ENCODE peak calls at places on chromosomes 16 and 17, in eight cellular contexts. One of them, this sample, is unnamed.

GRCh38 chr16:12147681-12148479 is 171.3 kb downstream of the SNX29 start:
- DNase-seq in upper lobe of right lung: no peak
- DNase-seq in transverse colon: no peak
- DNase-seq in heart right ventricle: no peak
- DNase-seq in GM23248: no peak
- DNase-seq in CD8-positive, alpha-beta T cell: no peak
- DNase-seq in IMR-90: no peak
- DNase-seq in fibroblast of lung: no peak
- DNase-seq in this sample: no peak

GRCh38 chr17:76014100-76014924 is 12.8 kb downstream of the EVPL start:
- DNase-seq in upper lobe of right lung: peak; percentile 87
- DNase-seq in GM23248: peak; percentile 79
- DNase-seq in IMR-90: peak; percentile 58
- DNase-seq in heart right ventricle: peak; percentile 68
- DNase-seq in CD8-positive, alpha-beta T cell: peak; percentile 80
- DNase-seq in transverse colon: peak; percentile 80
- DNase-seq in fibroblast of lung: peak; percentile 52
- DNase-seq in this sample: peak; percentile 21

GRCh38 chr16:54140788-54141136 is 145.8 kb downstream of the IRX3 start:
- DNase-seq in CD8-positive, alpha-beta T cell: no peak
- DNase-seq in fibroblast of lung: no peak
- DNase-seq in heart right ventricle: no peak
- DNase-seq in IMR-90: no peak
- DNase-seq in GM23248: no peak
- DNase-seq in transverse colon: no peak
- DNase-seq in upper lobe of right lung: no peak
- DNase-seq in this sample: no peak

GRCh38 chr16:84144301-84144858 is 597 bp downstream of the HSDL1 start:
- DNase-seq in heart right ventricle: peak; percentile 40
- DNase-seq in fibroblast of lung: no peak
- DNase-seq in GM23248: peak; percentile 64
- DNase-seq in IMR-90: peak; percentile 5
- DNase-seq in transverse colon: peak; percentile 33
- DNase-seq in CD8-positive, alpha-beta T cell: peak; percentile 47
- DNase-seq in upper lobe of right lung: peak; percentile 76
- DNase-seq in this sample: no peak

GRCh38 chr17:18988546-18989173 is 15.9 kb downstream of the FAM83G start:
- DNase-seq in upper lobe of right lung: no peak
- DNase-seq in GM23248: no peak
- DNase-seq in heart right ventricle: no peak
- DNase-seq in transverse colon: peak; percentile 86
- DNase-seq in CD8-positive, alpha-beta T cell: no peak
- DNase-seq in fibroblast of lung: no peak
- DNase-seq in IMR-90: no peak
- DNase-seq in this sample: no peak

GRCh38 chr17:60151355-60151754 is 1.6 kb downstream of the CA4 start:
- DNase-seq in heart right ventricle: no peak
- DNase-seq in transverse colon: no peak
- DNase-seq in IMR-90: no peak
- DNase-seq in GM23248: no peak
- DNase-seq in upper lobe of right lung: no peak
- DNase-seq in fibroblast of lung: no peak
- DNase-seq in CD8-positive, alpha-beta T cell: no peak
- DNase-seq in this sample: no peak

GRCh38 chr16:29665294-29666077 is 2.4 kb downstream of the SPN start:
- DNase-seq in transverse colon: no peak
- DNase-seq in GM23248: no peak
- DNase-seq in heart right ventricle: no peak
- DNase-seq in fibroblast of lung: no peak
- DNase-seq in CD8-positive, alpha-beta T cell: peak; percentile 43
- DNase-seq in upper lobe of right lung: peak; percentile 64
- DNase-seq in IMR-90: no peak
- DNase-seq in this sample: no peak

GRCh38 chr16:50196736-50197135 is 43.6 kb downstream of the TENT4B start:
- DNase-seq in upper lobe of right lung: no peak
- DNase-seq in heart right ventricle: no peak
- DNase-seq in fibroblast of lung: peak; percentile 56
- DNase-seq in transverse colon: no peak
- DNase-seq in IMR-90: peak; percentile 41
- DNase-seq in CD8-positive, alpha-beta T cell: peak; percentile 16
- DNase-seq in GM23248: peak; percentile 38
- DNase-seq in this sample: peak; percentile 36

GRCh38 chr17:732788-733720 is 658 bp downstream of the TLCD3A start:
- DNase-seq in fibroblast of lung: peak; percentile 48
- DNase-seq in IMR-90: peak; percentile 37
- DNase-seq in upper lobe of right lung: peak; percentile 77
- DNase-seq in CD8-positive, alpha-beta T cell: peak; percentile 16
- DNase-seq in heart right ventricle: peak; percentile 31
- DNase-seq in transverse colon: peak; percentile 49
- DNase-seq in GM23248: peak; percentile 77
- DNase-seq in this sample: no peak

GRCh38 chr17:76207268-76207667 is 33.0 kb downstream of the RNF157 start:
- DNase-seq in upper lobe of right lung: no peak
- DNase-seq in GM23248: no peak
- DNase-seq in CD8-positive, alpha-beta T cell: no peak
- DNase-seq in IMR-90: no peak
- DNase-seq in heart right ventricle: no peak
- DNase-seq in fibroblast of lung: no peak
- DNase-seq in transverse colon: no peak
- DNase-seq in this sample: no peak

GRCh38 chr17:50129946-50130777 is at the start of gene SAMD14:
- DNase-seq in GM23248: peak; percentile 67
- DNase-seq in fibroblast of lung: peak; percentile 32
- DNase-seq in CD8-positive, alpha-beta T cell: peak; percentile 46
- DNase-seq in heart right ventricle: peak; percentile 49
- DNase-seq in upper lobe of right lung: peak; percentile 69
- DNase-seq in IMR-90: peak; percentile 25
- DNase-seq in transverse colon: no peak
- DNase-seq in this sample: no peak

GRCh38 chr16:14456793-14457481 is 173.1 kb downstream of the PARN start:
- DNase-seq in upper lobe of right lung: no peak
- DNase-seq in fibroblast of lung: peak; percentile 78
- DNase-seq in GM23248: no peak
- DNase-seq in IMR-90: peak; percentile 29
- DNase-seq in heart right ventricle: no peak
- DNase-seq in CD8-positive, alpha-beta T cell: no peak
- DNase-seq in transverse colon: no peak
- DNase-seq in this sample: peak; percentile 74

GRCh38 chr16:48384305-48384981 is 770 bp downstream of the SIAH1 start:
- DNase-seq in fibroblast of lung: peak; percentile 42
- DNase-seq in GM23248: peak; percentile 76
- DNase-seq in CD8-positive, alpha-beta T cell: peak; percentile 29
- DNase-seq in upper lobe of right lung: peak; percentile 85
- DNase-seq in IMR-90: peak; percentile 40
- DNase-seq in transverse colon: peak; percentile 66
- DNase-seq in heart right ventricle: peak; percentile 74
- DNase-seq in this sample: peak; percentile 22

GRCh38 chr17:40499551-40500189 is 1.8 kb downstream of the TNS4 start:
- DNase-seq in fibroblast of lung: peak; percentile 66
- DNase-seq in CD8-positive, alpha-beta T cell: no peak
- DNase-seq in transverse colon: peak; percentile 92
- DNase-seq in heart right ventricle: peak; percentile 90
- DNase-seq in upper lobe of right lung: peak; percentile 92
- DNase-seq in IMR-90: peak; percentile 60
- DNase-seq in GM23248: peak; percentile 87
- DNase-seq in this sample: peak; percentile 42

GRCh38 chr17:56142325-56142724 is 10.9 kb upstream of the ANKFN1 start:
- DNase-seq in transverse colon: no peak
- DNase-seq in GM23248: peak; percentile 94
- DNase-seq in CD8-positive, alpha-beta T cell: no peak
- DNase-seq in upper lobe of right lung: no peak
- DNase-seq in heart right ventricle: no peak
- DNase-seq in fibroblast of lung: peak; percentile 95
- DNase-seq in IMR-90: peak; percentile 95
- DNase-seq in this sample: peak; percentile 95

GRCh38 chr16:31131841-31132271 is 3.7 kb downstream of the PRSS8 start:
- DNase-seq in CD8-positive, alpha-beta T cell: no peak
- DNase-seq in heart right ventricle: no peak
- DNase-seq in IMR-90: no peak
- DNase-seq in transverse colon: peak; percentile 84
- DNase-seq in upper lobe of right lung: no peak
- DNase-seq in GM23248: no peak
- DNase-seq in fibroblast of lung: no peak
- DNase-seq in this sample: no peak
- H3K4me1 ChIP-seq in CD8-positive, alpha-beta T cell: no peaks in the 10 kb centered on the region
- H3K4me1 ChIP-seq in heart right ventricle: peaks cover 16% of the 10 kb centered on the region
- H3K4me1 ChIP-seq in IMR-90: peaks cover 3% of the 10 kb centered on the region
- H3K4me1 ChIP-seq in transverse colon: peaks cover 29% of the 10 kb centered on the region
- H3K4me1 ChIP-seq in upper lobe of right lung: peaks cover 48% of the 10 kb centered on the region
- H3K4me1 ChIP-seq in GM23248: no peaks in the 10 kb centered on the region
- H3K4me1 ChIP-seq in fibroblast of lung: no peaks in the 10 kb centered on the region
- H3K4me1 ChIP-seq in this sample: peaks cover 16% of the 10 kb centered on the region

GRCh38 chr17:13522749-13523148 is 79.0 kb downstream of the HS3ST3A1 start:
- DNase-seq in transverse colon: no peak
- DNase-seq in fibroblast of lung: no peak
- DNase-seq in CD8-positive, alpha-beta T cell: no peak
- DNase-seq in heart right ventricle: no peak
- DNase-seq in GM23248: no peak
- DNase-seq in IMR-90: no peak
- DNase-seq in upper lobe of right lung: no peak
- DNase-seq in this sample: no peak
- H3K36me3 ChIP-seq in transverse colon: no peaks in the 10 kb centered on the region
- H3K36me3 ChIP-seq in fibroblast of lung: no peaks in the 10 kb centered on the region
- H3K36me3 ChIP-seq in CD8-positive, alpha-beta T cell: no peaks in the 10 kb centered on the region
- H3K36me3 ChIP-seq in heart right ventricle: no peaks in the 10 kb centered on the region
- H3K36me3 ChIP-seq in GM23248: peaks cover 8% of the 10 kb centered on the region
- H3K36me3 ChIP-seq in IMR-90: no peaks in the 10 kb centered on the region
- H3K36me3 ChIP-seq in upper lobe of right lung: no peaks in the 10 kb centered on the region
- H3K36me3 ChIP-seq in this sample: no peaks in the 10 kb centered on the region

DNA sequence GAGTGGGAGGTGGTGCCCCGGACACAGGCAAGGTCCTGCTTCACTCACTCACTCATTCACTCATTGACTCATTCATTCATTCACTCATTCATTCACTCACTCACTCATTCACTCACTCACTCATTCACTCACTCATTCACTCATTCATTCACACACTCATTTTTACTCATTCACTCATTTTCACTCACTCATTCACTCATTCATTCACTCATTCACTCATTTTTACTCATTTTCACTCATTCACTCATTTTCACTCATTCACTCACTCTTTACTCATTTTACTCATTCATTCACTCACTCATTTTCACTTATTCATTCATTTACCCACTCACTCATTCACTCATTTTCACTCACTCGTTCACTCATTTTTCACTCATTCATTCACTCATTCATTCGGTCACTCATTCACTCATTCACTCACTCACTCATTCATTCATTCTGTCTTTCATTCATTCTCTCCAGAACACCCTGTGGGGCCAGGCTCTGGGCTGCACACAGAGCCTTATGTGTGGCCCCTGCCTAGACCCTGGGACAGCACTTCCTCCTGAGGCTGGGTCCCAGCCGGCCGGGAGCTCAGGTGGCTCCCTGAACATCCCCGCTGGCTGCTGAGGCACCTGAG is 9.2 kb downstream of the RPUSD1 start:
- DNase-seq in fibroblast of lung: no peak
- DNase-seq in IMR-90: no peak
- DNase-seq in heart right ventricle: no peak
- DNase-seq in GM23248: no peak
- DNase-seq in transverse colon: no peak
- DNase-seq in upper lobe of right lung: no peak
- DNase-seq in CD8-positive, alpha-beta T cell: no peak
- DNase-seq in this sample: no peak
- H3K4me1 ChIP-seq in fibroblast of lung: no peaks in the 10 kb centered on the region
- H3K4me1 ChIP-seq in IMR-90: peaks cover 5% of the 10 kb centered on the region
- H3K4me1 ChIP-seq in heart right ventricle: peaks cover 5% of the 10 kb centered on the region
- H3K4me1 ChIP-seq in GM23248: no peaks in the 10 kb centered on the region
- H3K4me1 ChIP-seq in transverse colon: no peaks in the 10 kb centered on the region
- H3K4me1 ChIP-seq in upper lobe of right lung: no peaks in the 10 kb centered on the region
- H3K4me1 ChIP-seq in CD8-positive, alpha-beta T cell: no peaks in the 10 kb centered on the region
- H3K4me1 ChIP-seq in this sample: peaks cover 14% of the 10 kb centered on the region

GRCh38 chr17:58753026-58753425 is 2.6 kb upstream of the PPM1E start:
- DNase-seq in IMR-90: no peak
- DNase-seq in CD8-positive, alpha-beta T cell: no peak
- DNase-seq in heart right ventricle: no peak
- DNase-seq in fibroblast of lung: no peak
- DNase-seq in GM23248: no peak
- DNase-seq in transverse colon: no peak
- DNase-seq in upper lobe of right lung: no peak
- DNase-seq in this sample: no peak

GRCh38 chr17:58747674-58748073 is 8.0 kb upstream of the PPM1E start:
- DNase-seq in heart right ventricle: no peak
- DNase-seq in GM23248: no peak
- DNase-seq in upper lobe of right lung: no peak
- DNase-seq in IMR-90: no peak
- DNase-seq in CD8-positive, alpha-beta T cell: no peak
- DNase-seq in transverse colon: no peak
- DNase-seq in fibroblast of lung: no peak
- DNase-seq in this sample: no peak
- H3K36me3 ChIP-seq in heart right ventricle: no peaks in the 10 kb centered on the region
- H3K36me3 ChIP-seq in GM23248: no peaks in the 10 kb centered on the region
- H3K36me3 ChIP-seq in upper lobe of right lung: no peaks in the 10 kb centered on the region
- H3K36me3 ChIP-seq in IMR-90: no peaks in the 10 kb centered on the region
- H3K36me3 ChIP-seq in CD8-positive, alpha-beta T cell: no peaks in the 10 kb centered on the region
- H3K36me3 ChIP-seq in transverse colon: no peaks in the 10 kb centered on the region
- H3K36me3 ChIP-seq in fibroblast of lung: no peaks in the 10 kb centered on the region
- H3K36me3 ChIP-seq in this sample: no peaks in the 10 kb centered on the region